ENCODE peak calls at places on chromosomes 3 and 15, in six cellular contexts. Z is OCI-LY7, L is prostate gland, R is body of pancreas, G is aorta, S is mammary epithelial cell. Y is an unnamed sample. For H3K4me1, H3K36me3 and H3K9me3, the result is how much of the 10 kb centered on the place peaks cover.

GRCh38 chr3:115401891-115402501 is 221.3 kb upstream of the GAP43 start:
- DNase-seq in Z (no peak), L (no peak), R (no peak), G (no peak), S (peak), Y (no peak)

GRCh38 chr15:79769081-79769481 is 127.7 kb downstream of the MTHFS start:
- DNase-seq in Z (peak), L (no peak), R (no peak), G (no peak), S (peak), Y (peak)

GRCh38 chr15:92079047-92079446 is 225.5 kb downstream of the SLCO3A1 start:
- DNase-seq in Z (peak), L (no peak), R (no peak), G (no peak), S (no peak), Y (no peak)

GRCh38 chr3:106578911-106579310 is 710.1 kb upstream of the CBLB start:
- DNase-seq in Z (no peak), L (no peak), R (no peak), G (no peak), S (peak), Y (no peak)

GRCh38 chr3:22360977-22361376 is 610.0 kb upstream of the ZNF385D start:
- DNase-seq in Z (no peak), L (no peak), R (no peak), G (no peak), S (no peak), Y (no peak)

GRCh38 chr3:149969110-149969944 is 1.4 kb downstream of the PFN2 start:
- DNase-seq in Z (no peak), L (peak), R (peak), G (peak), S (peak), Y (peak)

GRCh38 chr3:171704002-171704401 is 106.3 kb downstream of the PLD1 start:
- DNase-seq in Z (peak), L (peak), R (peak), G (no peak), S (peak), Y (no peak)

GRCh38 chr3:115040673-115041286 is 106.3 kb downstream of the ZBTB20 start:
- DNase-seq in Z (peak), L (no peak), R (peak), G (no peak), S (peak), Y (no peak)

GRCh38 chr3:110736332-110736731 is 335.3 kb upstream of the NECTIN3 start:
- DNase-seq in Z (peak), L (no peak), R (no peak), G (no peak), S (no peak), Y (no peak)

GRCh38 chr15:49343546-49343945 is 79.5 kb upstream of the FGF7 start:
- DNase-seq in Z (no peak), L (no peak), R (no peak), G (no peak), S (peak), Y (no peak)

GRCh38 chr3:73503781-73504180 is 121.0 kb downstream of the PDZRN3 start:
- DNase-seq in Z (no peak), L (no peak), R (no peak), G (no peak), S (no peak), Y (no peak)

GRCh38 chr3:9208713-9209112 is 40.7 kb downstream of the SRGAP3 start:
- DNase-seq in Z (no peak), L (no peak), R (no peak), G (no peak), S (no peak), Y (no peak)

GRCh38 chr15:87570186-87570585 is 686.4 kb downstream of the NTRK3 start:
- DNase-seq in Z (no peak), L (no peak), R (no peak), G (no peak), S (no peak), Y (no peak)

GRCh38 chr15:64877435-64877834 is 34.3 kb upstream of the ANKDD1A start:
- DNase-seq in Z (no peak), L (no peak), R (peak), G (peak), S (no peak), Y (peak)

GRCh38 chr15:68488966-68489365 is 57.0 kb upstream of the ITGA11 start:
- DNase-seq in Z (no peak), L (no peak), R (no peak), G (no peak), S (no peak), Y (no peak)

GRCh38 chr15:83436513-83437158 is 10.5 kb upstream of the SH3GL3 start:
- DNase-seq in Z (peak), L (peak), R (no peak), G (no peak), S (peak), Y (no peak)

GRCh38 chr15:63983071-63983711 is 63.1 kb downstream of the DAPK2 start:
- DNase-seq in Z (peak), L (no peak), R (peak), G (no peak), S (no peak), Y (peak)

GRCh38 chr15:99148851-99149276 is 44.0 kb downstream of the SYNM start:
- DNase-seq in Z (no peak), L (no peak), R (no peak), G (no peak), S (no peak), Y (no peak)

GRCh38 chr3:155449613-155450267 is 156.3 kb upstream of the STRIT1 start:
- DNase-seq in Z (no peak), L (no peak), R (no peak), G (no peak), S (no peak), Y (no peak)

GRCh38 chr3:12724794-12725193 is 34.3 kb downstream of the TMEM40 start:
- DNase-seq in Z (no peak), L (no peak), R (no peak), G (no peak), S (no peak), Y (no peak)

DNA sequence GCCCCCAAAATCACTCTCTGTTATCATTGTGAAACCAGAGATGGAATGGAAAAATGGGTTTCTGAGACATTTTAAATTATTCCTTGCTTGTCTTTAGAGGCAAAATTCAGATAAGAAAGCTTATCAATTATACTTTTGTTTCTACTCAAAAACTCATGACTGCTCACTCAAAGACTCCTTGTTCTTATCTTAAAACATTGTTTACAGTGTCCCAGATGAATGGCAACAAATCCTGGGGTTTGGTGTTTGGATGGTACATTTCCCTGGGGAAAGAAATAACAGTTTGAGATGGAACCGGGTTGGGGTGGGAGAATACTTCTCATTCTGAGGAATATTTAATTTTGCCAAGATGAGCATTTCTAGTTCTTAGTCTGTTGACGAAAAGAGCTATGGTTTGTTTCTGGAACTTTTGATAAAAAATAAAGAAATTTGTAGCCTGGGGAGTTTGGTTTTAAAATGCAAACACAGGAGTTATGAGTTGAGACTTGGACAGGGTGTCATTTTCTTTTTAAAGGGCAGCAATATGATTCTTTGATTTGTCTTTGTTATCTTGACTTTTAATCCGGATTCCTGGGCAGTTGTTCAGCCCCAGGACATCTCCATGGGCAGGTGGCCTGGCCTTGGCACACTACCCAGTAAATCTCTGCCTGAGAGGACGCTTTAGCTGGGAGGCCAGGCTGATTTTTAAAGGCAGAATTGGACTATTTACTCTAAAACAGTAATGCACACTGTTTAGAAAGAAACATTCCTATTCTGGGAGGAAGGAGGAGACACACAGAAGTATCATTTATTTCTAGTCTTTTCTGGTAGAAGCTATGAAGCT is 32.4 kb downstream of the BTD start:
- DNase-seq in Z (no peak), L (peak), R (no peak), G (no peak), S (peak), Y (no peak)
- H3K4me1 ChIP-seq in Z (under half), L (under half), R (under half), G (under half), S (half or more), Y (under half)

GRCh38 chr15:41072013-41072412 is 44.1 kb downstream of the INO80 start:
- DNase-seq in Z (no peak), L (no peak), R (no peak), G (no peak), S (no peak), Y (no peak)

GRCh38 chr15:41061667-41062066 is 54.4 kb downstream of the INO80 start:
- DNase-seq in Z (no peak), L (no peak), R (no peak), G (no peak), S (no peak), Y (no peak)

DNA sequence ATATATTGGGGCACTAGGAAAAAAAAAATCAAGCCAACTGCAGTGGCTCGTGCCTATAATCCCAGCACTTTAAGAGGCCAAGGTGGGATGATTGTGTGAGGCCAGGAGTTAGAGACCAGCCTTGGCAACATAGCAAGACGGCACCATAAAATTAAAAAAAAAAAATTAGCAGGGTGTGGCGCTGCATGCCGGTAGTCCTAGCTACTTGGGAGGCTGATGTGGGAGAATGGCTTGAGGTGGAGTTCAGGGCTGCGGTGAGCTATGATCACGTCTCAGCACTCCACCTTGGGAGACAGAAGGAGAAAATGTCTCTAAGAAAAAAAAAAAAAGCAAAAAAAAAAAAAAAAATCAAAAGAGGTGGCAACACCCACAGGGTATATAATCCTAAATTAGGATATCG is 49.6 kb downstream of the INO80 start:
- DNase-seq in Z (no peak), L (no peak), R (no peak), G (no peak), S (no peak), Y (peak)
- H3K36me3 ChIP-seq in Z (half or more), L (under half), R (under half), G (under half), S (under half), Y (under half)

DNA sequence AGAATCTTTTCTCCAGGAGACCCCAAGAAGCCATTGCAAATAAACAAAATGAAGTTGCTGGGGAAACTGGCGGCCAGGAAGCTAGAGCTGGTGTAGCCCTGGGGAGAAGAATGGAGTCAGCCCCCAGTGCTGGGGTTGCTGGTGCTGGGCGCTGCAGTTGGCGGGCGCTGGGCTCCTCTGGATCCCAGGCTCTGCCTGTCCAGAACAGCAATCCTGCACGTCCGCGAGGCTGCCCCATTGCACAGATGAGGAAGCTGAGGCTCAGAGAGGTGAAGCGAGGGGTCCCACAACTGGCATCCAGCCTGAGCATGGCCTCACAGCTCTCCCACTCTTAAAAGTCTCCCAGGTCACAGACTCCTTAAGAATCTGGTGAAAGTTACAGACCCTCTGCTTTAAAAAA is 161.1 kb downstream of the OR4M2 start:
- DNase-seq in Z (no peak), L (no peak), R (no peak), G (peak), S (no peak), Y (no peak)
- H3K9me3 ChIP-seq in Z (under half), L (under half), R (under half), G (under half), S (under half), Y (half or more)

GRCh38 chr15:60576515-60576914 is 97.6 kb upstream of the ICE2 start:
- DNase-seq in Z (no peak), L (no peak), R (no peak), G (no peak), S (no peak), Y (no peak)
- H3K4me1 ChIP-seq in Z (under half), L (under half), R (half or more), G (under half), S (under half), Y (under half)

GRCh38 chr15:32036972-32037371 is 6.7 kb downstream of the CHRNA7 start:
- DNase-seq in Z (no peak), L (no peak), R (no peak), G (no peak), S (no peak), Y (no peak)

GRCh38 chr15:32042269-32042996 is 12.1 kb downstream of the CHRNA7 start:
- DNase-seq in Z (no peak), L (no peak), R (no peak), G (no peak), S (no peak), Y (no peak)

DNA sequence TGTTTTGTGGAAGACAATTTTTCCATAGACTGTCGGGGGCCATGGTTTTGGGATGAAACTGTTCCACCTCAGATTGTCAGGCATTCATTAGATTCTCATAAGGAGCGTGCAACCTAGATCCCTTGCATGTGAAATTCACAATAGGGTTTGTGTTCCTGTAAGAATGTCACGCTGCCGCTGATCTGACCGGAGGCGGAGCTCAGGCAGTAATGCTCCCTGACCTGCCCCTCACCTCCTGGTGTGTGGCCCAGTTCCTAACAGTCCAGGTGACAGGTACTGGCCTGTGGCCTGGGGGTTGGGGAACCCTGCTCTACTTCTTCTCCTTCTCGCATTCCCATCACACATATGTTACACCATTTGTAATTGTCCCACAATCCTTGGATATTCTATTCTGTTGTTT is 11.0 kb downstream of the CHRNA7 start:
- DNase-seq in Z (no peak), L (no peak), R (peak), G (no peak), S (no peak), Y (no peak)
- H3K36me3 ChIP-seq in Z (under half), L (under half), R (under half), G (under half), S (under half), Y (under half)

DNA sequence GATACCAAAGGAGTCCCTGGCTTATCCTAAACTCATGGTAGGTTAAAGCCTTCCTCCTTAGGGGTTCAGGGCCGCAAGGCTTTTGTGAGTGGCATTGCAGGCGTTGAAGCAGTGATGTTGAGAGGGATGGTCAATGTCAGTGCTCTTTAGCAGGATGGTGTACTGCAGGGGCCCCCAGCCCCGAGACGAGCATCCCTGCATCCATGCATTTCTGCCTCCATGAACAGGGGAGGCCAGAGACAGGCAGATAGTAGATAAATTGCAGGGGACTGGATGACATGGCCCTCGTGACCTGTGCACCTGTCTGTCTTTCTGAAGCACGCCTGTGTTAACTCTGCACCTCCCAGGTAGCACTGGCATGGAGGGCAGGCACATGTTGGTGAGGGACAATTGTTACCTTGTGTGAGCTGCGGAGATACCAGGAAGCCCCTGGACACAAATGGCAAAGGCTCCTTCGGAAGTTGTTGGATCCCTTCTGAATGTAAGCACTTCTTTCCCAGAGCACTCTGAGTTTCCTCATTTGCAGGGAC is 133.5 kb downstream of the SNRPN start:
- DNase-seq in Z (no peak), L (no peak), R (no peak), G (no peak), S (no peak), Y (no peak)
- H3K9me3 ChIP-seq in Z (under half), L (under half), R (half or more), G (under half), S (half or more), Y (half or more)